ENCODE peak calls at places on chromosomes 4 and X, in eight cellular contexts. One of them, this sample, is unnamed.

GRCh38 chrX:106927700-106928099 is 7.5 kb downstream of the CLDN2 start:
- DNase-seq in stomach: peak
- DNase-seq in A549: peak
- DNase-seq in SK-N-SH: no peak
- DNase-seq in suprapubic skin: no peak
- DNase-seq in transverse colon: no peak
- DNase-seq in ovary: no peak
- DNase-seq in K562: no peak
- DNase-seq in this sample: no peak

GRCh38 chrX:78571849-78572248 is 87.3 kb downstream of the RTL3 start:
- DNase-seq in stomach: no peak
- DNase-seq in A549: no peak
- DNase-seq in SK-N-SH: no peak
- DNase-seq in suprapubic skin: no peak
- DNase-seq in transverse colon: peak
- DNase-seq in ovary: no peak
- DNase-seq in K562: no peak
- DNase-seq in this sample: no peak

GRCh38 chrX:386239-386767 is 404 bp downstream of the PPP2R3B start:
- DNase-seq in stomach: no peak
- DNase-seq in A549: no peak
- DNase-seq in SK-N-SH: no peak
- DNase-seq in suprapubic skin: no peak
- DNase-seq in transverse colon: no peak
- DNase-seq in ovary: no peak
- DNase-seq in K562: no peak
- DNase-seq in this sample: no peak

GRCh38 chr4:30757357-30757756 is 37.2 kb downstream of the PCDH7 start:
- DNase-seq in stomach: no peak
- DNase-seq in A549: no peak
- DNase-seq in SK-N-SH: no peak
- DNase-seq in suprapubic skin: no peak
- DNase-seq in transverse colon: no peak
- DNase-seq in ovary: no peak
- DNase-seq in K562: no peak
- DNase-seq in this sample: no peak

GRCh38 chr4:79682801-79683217 is 274.8 kb upstream of the GK2 start:
- DNase-seq in stomach: peak
- DNase-seq in A549: no peak
- DNase-seq in SK-N-SH: no peak
- DNase-seq in suprapubic skin: no peak
- DNase-seq in transverse colon: no peak
- DNase-seq in ovary: no peak
- DNase-seq in K562: no peak
- DNase-seq in this sample: no peak

GRCh38 chrX:43939187-43939926 is 33.8 kb downstream of the NDP start:
- DNase-seq in stomach: no peak
- DNase-seq in A549: no peak
- DNase-seq in SK-N-SH: no peak
- DNase-seq in suprapubic skin: no peak
- DNase-seq in transverse colon: no peak
- DNase-seq in ovary: no peak
- DNase-seq in K562: no peak
- DNase-seq in this sample: no peak

GRCh38 chrX:74540635-74541249 is 73.7 kb downstream of the RLIM start:
- DNase-seq in stomach: no peak
- DNase-seq in A549: no peak
- DNase-seq in SK-N-SH: no peak
- DNase-seq in suprapubic skin: no peak
- DNase-seq in transverse colon: no peak
- DNase-seq in ovary: no peak
- DNase-seq in K562: no peak
- DNase-seq in this sample: no peak

GRCh38 chr4:78625073-78625472 is 73.5 kb downstream of the ANXA3 start:
- DNase-seq in stomach: no peak
- DNase-seq in A549: no peak
- DNase-seq in SK-N-SH: no peak
- DNase-seq in suprapubic skin: no peak
- DNase-seq in transverse colon: no peak
- DNase-seq in ovary: no peak
- DNase-seq in K562: no peak
- DNase-seq in this sample: no peak

GRCh38 chr4:41281038-41281634 is 24.4 kb downstream of the UCHL1 start:
- DNase-seq in stomach: no peak
- DNase-seq in A549: peak
- DNase-seq in SK-N-SH: peak
- DNase-seq in suprapubic skin: no peak
- DNase-seq in transverse colon: peak
- DNase-seq in ovary: no peak
- DNase-seq in K562: peak
- DNase-seq in this sample: no peak

GRCh38 chr4:144357970-144358369 is 217.5 kb upstream of the GYPA start:
- DNase-seq in stomach: no peak
- DNase-seq in A549: no peak
- DNase-seq in SK-N-SH: no peak
- DNase-seq in suprapubic skin: no peak
- DNase-seq in transverse colon: no peak
- DNase-seq in ovary: no peak
- DNase-seq in K562: no peak
- DNase-seq in this sample: no peak

GRCh38 chrX:2691543-2692220 is 587 bp downstream of the CD99 start:
- DNase-seq in stomach: peak
- DNase-seq in A549: peak
- DNase-seq in SK-N-SH: no peak
- DNase-seq in suprapubic skin: peak
- DNase-seq in transverse colon: peak
- DNase-seq in ovary: peak
- DNase-seq in K562: peak
- DNase-seq in this sample: no peak

GRCh38 chr4:104394409-104394813 is 100.3 kb downstream of the CXXC4 start:
- DNase-seq in stomach: no peak
- DNase-seq in A549: no peak
- DNase-seq in SK-N-SH: peak
- DNase-seq in suprapubic skin: no peak
- DNase-seq in transverse colon: no peak
- DNase-seq in ovary: no peak
- DNase-seq in K562: no peak
- DNase-seq in this sample: no peak

GRCh38 chr4:108877821-108878220 is 115.0 kb upstream of the ETNPPL start:
- DNase-seq in stomach: no peak
- DNase-seq in A549: no peak
- DNase-seq in SK-N-SH: no peak
- DNase-seq in suprapubic skin: no peak
- DNase-seq in transverse colon: no peak
- DNase-seq in ovary: no peak
- DNase-seq in K562: no peak
- DNase-seq in this sample: no peak

GRCh38 chr4:173151496-173151895 is 17.1 kb upstream of the GALNT7 start:
- DNase-seq in stomach: no peak
- DNase-seq in A549: no peak
- DNase-seq in SK-N-SH: peak
- DNase-seq in suprapubic skin: no peak
- DNase-seq in transverse colon: no peak
- DNase-seq in ovary: no peak
- DNase-seq in K562: no peak
- DNase-seq in this sample: no peak

GRCh38 chrX:114717921-114718320 is 134.0 kb downstream of the HTR2C start:
- DNase-seq in stomach: no peak
- DNase-seq in A549: no peak
- DNase-seq in SK-N-SH: peak
- DNase-seq in suprapubic skin: no peak
- DNase-seq in transverse colon: no peak
- DNase-seq in ovary: no peak
- DNase-seq in K562: no peak
- DNase-seq in this sample: peak

GRCh38 chrX:1463581-1464281 is 11.0 kb upstream of the ASMTL start:
- DNase-seq in stomach: no peak
- DNase-seq in A549: no peak
- DNase-seq in SK-N-SH: no peak
- DNase-seq in suprapubic skin: peak
- DNase-seq in transverse colon: no peak
- DNase-seq in ovary: no peak
- DNase-seq in K562: no peak
- DNase-seq in this sample: peak

GRCh38 chr4:53116959-53117358 is 248.9 kb downstream of the SCFD2 start:
- DNase-seq in stomach: no peak
- DNase-seq in A549: no peak
- DNase-seq in SK-N-SH: no peak
- DNase-seq in suprapubic skin: no peak
- DNase-seq in transverse colon: no peak
- DNase-seq in ovary: no peak
- DNase-seq in K562: no peak
- DNase-seq in this sample: no peak

GRCh38 chr4:180657881-180658280 is 1585.3 kb upstream of the TENM3 start:
- DNase-seq in stomach: no peak
- DNase-seq in A549: no peak
- DNase-seq in SK-N-SH: no peak
- DNase-seq in suprapubic skin: no peak
- DNase-seq in transverse colon: no peak
- DNase-seq in ovary: no peak
- DNase-seq in K562: no peak
- DNase-seq in this sample: no peak

GRCh38 chr4:171985129-171985528 is 171.9 kb downstream of the GALNTL6 start:
- DNase-seq in stomach: no peak
- DNase-seq in A549: no peak
- DNase-seq in SK-N-SH: no peak
- DNase-seq in suprapubic skin: no peak
- DNase-seq in transverse colon: no peak
- DNase-seq in ovary: no peak
- DNase-seq in K562: no peak
- DNase-seq in this sample: no peak

GRCh38 chr4:70954032-70954431 is 39.4 kb upstream of the DCK start:
- DNase-seq in stomach: no peak
- DNase-seq in A549: no peak
- DNase-seq in SK-N-SH: no peak
- DNase-seq in suprapubic skin: no peak
- DNase-seq in transverse colon: no peak
- DNase-seq in ovary: no peak
- DNase-seq in K562: no peak
- DNase-seq in this sample: no peak

GRCh38 chr4:61500883-61501282 is 300.8 kb downstream of the ADGRL3 start:
- DNase-seq in stomach: no peak
- DNase-seq in A549: no peak
- DNase-seq in SK-N-SH: no peak
- DNase-seq in suprapubic skin: no peak
- DNase-seq in transverse colon: no peak
- DNase-seq in ovary: no peak
- DNase-seq in K562: no peak
- DNase-seq in this sample: no peak

GRCh38 chr4:25030283-25031076 is at the start of gene LGI2:
- DNase-seq in stomach: peak
- DNase-seq in A549: no peak
- DNase-seq in SK-N-SH: peak
- DNase-seq in suprapubic skin: no peak
- DNase-seq in transverse colon: peak
- DNase-seq in ovary: peak
- DNase-seq in K562: peak
- DNase-seq in this sample: no peak

GRCh38 chrX:77564824-77565223 is 117.6 kb downstream of the FGF16 start:
- DNase-seq in stomach: no peak
- DNase-seq in A549: no peak
- DNase-seq in SK-N-SH: no peak
- DNase-seq in suprapubic skin: no peak
- DNase-seq in transverse colon: no peak
- DNase-seq in ovary: no peak
- DNase-seq in K562: no peak
- DNase-seq in this sample: no peak

DNA sequence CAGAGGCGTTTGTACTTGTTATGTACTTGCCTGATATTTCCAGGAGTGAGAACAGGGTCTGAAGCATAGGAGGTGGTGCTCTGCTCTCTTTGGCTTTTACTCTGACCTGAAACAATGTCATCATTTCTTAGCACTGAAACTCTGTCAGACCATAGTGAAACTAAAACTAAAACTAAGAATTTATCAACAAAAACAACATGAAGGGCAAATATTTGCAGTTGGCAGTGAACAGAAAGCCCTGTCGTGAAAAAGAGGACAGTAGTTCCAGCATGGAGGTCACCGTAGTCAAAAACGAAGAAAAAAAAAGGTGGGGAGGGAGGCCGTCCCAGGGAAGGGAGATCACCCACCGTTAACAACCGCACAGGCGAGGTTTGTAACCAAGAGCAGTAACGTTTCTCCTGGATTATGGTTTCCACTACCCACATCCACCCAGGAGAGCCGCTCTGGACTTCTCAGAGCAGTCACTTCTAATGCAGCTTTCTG is 97.5 kb downstream of the ANK2 start:
- DNase-seq in stomach: no peak
- DNase-seq in A549: no peak
- DNase-seq in SK-N-SH: no peak
- DNase-seq in suprapubic skin: no peak
- DNase-seq in transverse colon: no peak
- DNase-seq in ovary: peak
- DNase-seq in K562: no peak
- DNase-seq in this sample: no peak
- TF ChIP-seq EP300 in stomach: no peak
- TF ChIP-seq EP300 in A549: no peak
- TF ChIP-seq EP300 in SK-N-SH: no peak
- TF ChIP-seq EP300 in suprapubic skin: no peak
- TF ChIP-seq EP300 in transverse colon: no peak
- TF ChIP-seq EP300 in ovary: peak
- TF ChIP-seq EP300 in K562: no peak
- TF ChIP-seq EP300 in this sample: no peak

DNA sequence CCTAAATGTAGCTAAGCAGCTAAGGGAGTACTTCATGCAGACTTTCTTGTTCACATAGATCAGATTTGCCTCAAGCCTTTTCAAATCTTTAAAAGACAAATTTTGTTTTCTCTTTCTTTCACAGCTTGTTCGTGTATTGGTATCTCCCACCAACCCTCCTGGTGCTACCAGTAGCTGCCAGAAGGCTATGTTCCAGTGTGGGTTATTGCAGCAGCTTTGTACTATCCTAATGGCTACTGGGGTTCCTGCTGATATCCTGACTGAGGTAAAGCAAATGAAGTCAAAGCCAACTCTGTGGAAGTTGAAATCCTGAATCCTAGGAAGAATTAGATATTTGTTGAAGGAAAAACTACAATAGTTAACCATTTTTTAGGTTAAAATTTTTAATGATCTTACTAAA is 62.6 kb downstream of the USO1 start:
- DNase-seq in stomach: no peak
- DNase-seq in A549: no peak
- DNase-seq in SK-N-SH: no peak
- DNase-seq in suprapubic skin: no peak
- DNase-seq in transverse colon: no peak
- DNase-seq in ovary: no peak
- DNase-seq in K562: no peak
- DNase-seq in this sample: no peak
- TF ChIP-seq EP300 in stomach: no peak
- TF ChIP-seq EP300 in A549: no peak
- TF ChIP-seq EP300 in SK-N-SH: no peak
- TF ChIP-seq EP300 in suprapubic skin: no peak
- TF ChIP-seq EP300 in transverse colon: no peak
- TF ChIP-seq EP300 in ovary: no peak
- TF ChIP-seq EP300 in K562: no peak
- TF ChIP-seq EP300 in this sample: no peak

GRCh38 chr4:20684852-20685763 is 15.2 kb upstream of the PACRGL start:
- DNase-seq in stomach: no peak
- DNase-seq in A549: peak
- DNase-seq in SK-N-SH: peak
- DNase-seq in suprapubic skin: no peak
- DNase-seq in transverse colon: no peak
- DNase-seq in ovary: no peak
- DNase-seq in K562: peak
- DNase-seq in this sample: no peak
- TF ChIP-seq EP300 in stomach: no peak
- TF ChIP-seq EP300 in A549: no peak
- TF ChIP-seq EP300 in SK-N-SH: no peak
- TF ChIP-seq EP300 in suprapubic skin: no peak
- TF ChIP-seq EP300 in transverse colon: no peak
- TF ChIP-seq EP300 in ovary: no peak
- TF ChIP-seq EP300 in K562: no peak
- TF ChIP-seq EP300 in this sample: no peak

GRCh38 chr4:181688416-181688815 is 554.8 kb upstream of the TENM3 start:
- DNase-seq in stomach: no peak
- DNase-seq in A549: no peak
- DNase-seq in SK-N-SH: no peak
- DNase-seq in suprapubic skin: no peak
- DNase-seq in transverse colon: no peak
- DNase-seq in ovary: no peak
- DNase-seq in K562: no peak
- DNase-seq in this sample: no peak
- TF ChIP-seq EP300 in stomach: no peak
- TF ChIP-seq EP300 in A549: no peak
- TF ChIP-seq EP300 in SK-N-SH: no peak
- TF ChIP-seq EP300 in suprapubic skin: no peak
- TF ChIP-seq EP300 in transverse colon: no peak
- TF ChIP-seq EP300 in ovary: no peak
- TF ChIP-seq EP300 in K562: no peak
- TF ChIP-seq EP300 in this sample: no peak